ENCODE peak calls at places on chromosomes 7 and 10, in seven cellular contexts. A is heart right ventricle, S is transverse colon, E is epithelial cell of esophagus, G is GM12865, Y is lower leg skin, C is breast epithelium. D is an unnamed sample.

GRCh38 chr7:155104913-155105312 is 34.8 kb downstream of the HTR5A start:
- DNase-seq in C (no peak), E (peak), A (no peak), Y (no peak), G (no peak), S (peak), D (no peak)

GRCh38 chr10:123385508-123385907 is 231.3 kb downstream of the BUB3 start:
- DNase-seq in G (no peak), Y (peak), A (no peak), E (no peak), S (no peak), C (no peak), D (no peak)

GRCh38 chr7:7566651-7567611 is at the start of gene MIOS:
- DNase-seq in Y (peak), E (peak), A (peak), S (peak), G (peak), C (peak), D (peak)

GRCh38 chr10:3100093-3100792 is 32.9 kb downstream of the PFKP start:
- DNase-seq in C (no peak), A (no peak), S (no peak), G (no peak), Y (no peak), E (no peak), D (no peak)

GRCh38 chr10:125157473-125157865 is 2.9 kb downstream of the CTBP2 start:
- DNase-seq in Y (peak), C (no peak), S (no peak), E (no peak), A (no peak), G (no peak), D (peak)

GRCh38 chr7:25117226-25118047 is 7.6 kb downstream of the CYCS start:
- DNase-seq in S (peak), G (peak), C (no peak), A (no peak), Y (no peak), E (no peak), D (no peak)

GRCh38 chr7:19079066-19079465 is 38.4 kb downstream of the TWIST1 start:
- DNase-seq in Y (no peak), E (peak), G (no peak), C (no peak), S (no peak), A (no peak), D (peak)

GRCh38 chr7:76349313-76349885 is 9.4 kb downstream of the YWHAG start:
- DNase-seq in S (no peak), G (no peak), C (no peak), E (no peak), A (no peak), Y (no peak), D (no peak)

GRCh38 chr7:70569335-70569819 is 562.6 kb upstream of the GALNT17 start:
- DNase-seq in E (no peak), G (peak), S (no peak), Y (no peak), C (no peak), A (no peak), D (no peak)

GRCh38 chr7:14504134-14504533 is 398.4 kb downstream of the DGKB start:
- DNase-seq in E (peak), S (no peak), C (no peak), G (no peak), Y (no peak), A (no peak), D (no peak)

GRCh38 chr7:140213684-140214074 is 36.9 kb upstream of the KDM7A start:
- DNase-seq in A (no peak), S (no peak), E (no peak), C (no peak), G (peak), Y (peak), D (no peak)

GRCh38 chr10:43667317-43667731 is 18.6 kb upstream of the ZNF32 start:
- DNase-seq in S (no peak), Y (no peak), C (no peak), G (peak), A (no peak), E (no peak), D (peak)
- TF ChIP-seq CTCF in S (peak), Y (no peak), C (peak), G (peak), A (peak), E (peak), D (peak)

GRCh38 chr10:127832456-127832855 is 60.3 kb downstream of the CLRN3 start:
- DNase-seq in S (no peak), Y (no peak), A (no peak), C (no peak), G (no peak), E (no peak), D (no peak)
- H3K4me3 ChIP-seq in S (no peak), Y (no peak), A (no peak), C (peak), G (no peak), E (no peak), D (no peak)

GRCh38 chr10:11414314-11415038 is 197.0 kb downstream of the USP6NL start:
- DNase-seq in S (no peak), A (no peak), Y (peak), G (no peak), E (no peak), C (no peak), D (no peak)

GRCh38 chr10:11415095-11415494 is 196.4 kb downstream of the USP6NL start:
- DNase-seq in C (no peak), E (no peak), S (no peak), A (no peak), Y (peak), G (no peak), D (no peak)

GRCh38 chr10:11409357-11409756 is 202.1 kb downstream of the USP6NL start:
- DNase-seq in C (no peak), S (no peak), A (no peak), E (no peak), Y (no peak), G (no peak), D (no peak)

GRCh38 chr10:11407939-11408338 is 203.5 kb downstream of the USP6NL start:
- DNase-seq in E (no peak), C (no peak), Y (peak), S (no peak), G (no peak), A (no peak), D (no peak)

GRCh38 chr10:11411926-11412545 is 199.4 kb downstream of the USP6NL start:
- DNase-seq in A (no peak), Y (peak), E (no peak), S (no peak), C (no peak), G (peak), D (no peak)
- TF ChIP-seq CTCF in A (no peak), Y (no peak), E (no peak), S (no peak), C (no peak), G (peak), D (no peak)

DNA sequence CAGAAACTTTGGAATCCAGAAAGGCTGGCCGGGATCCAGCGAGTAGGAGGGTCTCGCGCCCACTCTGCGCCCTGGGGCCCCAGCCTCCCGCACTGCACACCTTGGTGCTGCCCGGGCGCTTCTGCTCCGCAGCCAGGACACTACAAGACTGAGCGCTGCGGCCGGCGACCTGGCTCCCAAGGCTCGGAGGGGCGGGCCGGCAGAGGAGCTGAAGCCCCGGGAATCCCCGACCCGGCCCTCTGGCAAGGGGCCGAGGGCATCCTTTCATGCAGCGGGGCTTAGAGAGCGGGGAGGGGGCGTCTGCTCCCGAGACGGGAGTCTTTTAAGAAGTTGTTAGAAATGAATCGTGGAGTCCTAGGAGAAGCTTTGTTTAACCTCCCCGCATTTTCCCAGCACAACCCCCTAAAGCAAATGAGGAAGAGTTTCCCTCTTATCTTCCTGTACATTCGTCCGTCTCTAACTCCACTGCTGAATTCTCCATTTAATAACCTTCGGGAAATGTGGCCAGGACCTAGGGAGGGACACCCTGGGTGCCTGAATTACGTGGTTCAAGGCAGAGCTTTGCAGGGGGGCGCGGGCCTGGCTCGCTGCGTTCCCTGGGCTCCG is 1.1 kb downstream of the VWC2 start:
- DNase-seq in S (no peak), G (no peak), E (no peak), A (peak), Y (no peak), C (no peak), D (no peak)
- H3K4me3 ChIP-seq in S (peak), G (peak), E (no peak), A (peak), Y (peak), C (peak), D (no peak)

GRCh38 chr10:7817576-7817975 is 729 bp upstream of the TAF3 start:
- DNase-seq in E (no peak), S (no peak), A (no peak), C (no peak), G (no peak), Y (no peak), D (no peak)

GRCh38 chr10:7818295-7819125 is at the start of gene TAF3:
- DNase-seq in A (peak), G (peak), C (peak), Y (peak), E (peak), S (peak), D (peak)

GRCh38 chr10:7824251-7824650 is 5.9 kb downstream of the TAF3 start:
- DNase-seq in Y (no peak), G (no peak), S (no peak), C (no peak), A (no peak), E (no peak), D (no peak)

GRCh38 chr10:7817984-7818294 is 366 bp upstream of the TAF3 start:
- DNase-seq in A (no peak), S (no peak), G (no peak), Y (no peak), C (no peak), E (no peak), D (no peak)

GRCh38 chr10:7819126-7819470 is 793 bp downstream of the TAF3 start:
- DNase-seq in C (no peak), G (peak), Y (no peak), S (peak), E (peak), A (peak), D (peak)
- TF ChIP-seq CTCF in C (peak), G (peak), Y (no peak), S (peak), E (peak), A (peak), D (peak)

GRCh38 chr10:7872041-7872442 is 53.7 kb downstream of the TAF3 start:
- DNase-seq in G (peak), E (peak), S (no peak), A (no peak), C (no peak), Y (no peak), D (peak)
- H3K4me3 ChIP-seq in G (no peak), E (peak), S (no peak), A (peak), C (peak), Y (no peak), D (peak)

GRCh38 chr7:47444376-47445098 is 137.4 kb downstream of the TNS3 start:
- DNase-seq in C (no peak), E (peak), S (peak), Y (no peak), A (no peak), G (peak), D (peak)
- TF ChIP-seq CTCF in C (peak), E (peak), S (peak), Y (no peak), A (peak), G (peak), D (peak)

GRCh38 chr10:69570050-69570816 is 3.0 kb downstream of the NEUROG3 start:
- DNase-seq in C (no peak), G (no peak), E (no peak), A (no peak), S (no peak), Y (peak), D (no peak)
- H3K4me3 ChIP-seq in C (no peak), G (no peak), E (no peak), A (no peak), S (no peak), Y (no peak), D (no peak)

D was measured in astrocyte of the spinal cord.